ENCODE peak calls at places on chromosomes 2 and 18, in seven cellular contexts. G is NCI-H774, H is vagina, X is GM12865, K is NCI-H1048, W is germinal center, J is HCT116. M is an unnamed sample.
A peak's percentile ranks its signal among the peaks of the same experiment; 100 is the strongest.

GRCh38 chr2:239106314-239106908 is 258.5 kb downstream of the TWIST2 start:
- DNase-seq in J (peak; percentile 18), H (no peak), K (no peak), X (peak; percentile 41), W (peak; percentile 5), G (peak; percentile 17), M (no peak)

GRCh38 chr2:118687698-118688097 is 159.8 kb downstream of the EN1 start:
- DNase-seq in W (no peak), H (no peak), J (no peak), X (no peak), G (no peak), K (no peak), M (no peak)

GRCh38 chr18:63137999-63138448 is 181.5 kb downstream of the BCL2 start:
- DNase-seq in H (no peak), G (no peak), K (no peak), W (peak; percentile 45), X (peak; percentile 81), J (no peak), M (no peak)

GRCh38 chr2:212626371-212626918 is 87.8 kb upstream of the ERBB4 start:
- DNase-seq in K (no peak), X (peak; percentile 7), G (no peak), J (no peak), H (no peak), W (no peak), M (no peak)

GRCh38 chr2:85750509-85751299 is 3.1 kb upstream of the ATOH8 start:
- DNase-seq in G (no peak), K (no peak), J (peak; percentile 47), W (peak; percentile 77), H (no peak), X (peak; percentile 54), M (no peak)

GRCh38 chr2:241541564-241542277 is 16.8 kb upstream of the BOK start:
- DNase-seq in X (no peak), G (no peak), W (no peak), H (no peak), J (no peak), K (no peak), M (no peak)

GRCh38 chr2:199775297-199775696 is 75.7 kb downstream of the FTCDNL1 start:
- DNase-seq in X (no peak), G (no peak), J (no peak), W (no peak), H (no peak), K (no peak), M (no peak)

GRCh38 chr2:217886720-217887309 is 116.0 kb downstream of the TNS1 start:
- DNase-seq in G (peak; percentile 52), X (peak; percentile 78), H (no peak), W (peak; percentile 76), J (peak; percentile 48), K (peak; percentile 38), M (no peak)

GRCh38 chr2:148674063-148675020 is 29.8 kb downstream of the EPC2 start:
- DNase-seq in X (peak; percentile 43), J (peak; percentile 28), G (no peak), W (peak; percentile 50), H (no peak), K (no peak), M (no peak)

GRCh38 chr2:97936199-97936598 is 59.5 kb downstream of the TMEM131 start:
- DNase-seq in G (peak; percentile 21), J (peak; percentile 54), W (peak; percentile 46), K (no peak), X (peak; percentile 63), H (no peak), M (peak; percentile 12)

M was measured in NCI-H2081 treated with DMSO at 0.1 percent for 48 hours.